ENCODE peak calls at places on chromosomes 1 and 21, in nine cellular contexts. I is SW480; Z is activated CD4-positive, CD25-positive, alpha-beta regulatory T cell; J is T-helper 1 cell; S is endothelial cell of umbilical vein; F is SK-N-DZ; M is EH; W is DMS153; P is breast epithelium. C is an unnamed sample.

GRCh38 chr1:178575611-178576331 is 62.9 kb downstream of the TEX35 start:
- DNase-seq in I (peak), Z (no peak), J (no peak), S (peak), F (no peak), M (peak), W (no peak), P (no peak), C (no peak)

GRCh38 chr1:155128755-155129473 is 1.2 kb downstream of the EFNA1 start:
- DNase-seq in I (peak), Z (no peak), J (no peak), S (peak), F (no peak), M (no peak), W (peak), P (peak), C (no peak)

GRCh38 chr1:171990371-171990770 is 149.1 kb downstream of the DNM3 start:
- DNase-seq in I (no peak), Z (no peak), J (no peak), S (no peak), F (no peak), M (no peak), W (no peak), P (no peak), C (no peak)

GRCh38 chr1:117796226-117796625 is 133.2 kb downstream of the GDAP2 start:
- DNase-seq in I (no peak), Z (no peak), J (no peak), S (no peak), F (no peak), M (peak), W (no peak), P (no peak), C (no peak)

GRCh38 chr21:35989185-35989735 is 71.1 kb downstream of the SETD4 start:
- DNase-seq in I (no peak), Z (no peak), J (no peak), S (no peak), F (no peak), M (no peak), W (no peak), P (no peak), C (no peak)

GRCh38 chr1:164779376-164779775 is 220.4 kb downstream of the PBX1 start:
- DNase-seq in I (no peak), Z (no peak), J (no peak), S (no peak), F (no peak), M (no peak), W (no peak), P (no peak), C (no peak)

GRCh38 chr1:236685917-236686814 is at the start of gene ACTN2:
- DNase-seq in I (peak), Z (peak), J (peak), S (peak), F (peak), M (peak), W (no peak), P (no peak), C (peak)

GRCh38 chr1:115596080-115596795 is 45.5 kb upstream of the VANGL1 start:
- DNase-seq in I (no peak), Z (no peak), J (no peak), S (no peak), F (no peak), M (peak), W (no peak), P (no peak), C (no peak)

C was measured in T-helper 9 cell.